ENCODE peak calls at places on chromosomes 16 and 17, in seven cellular contexts. J, N, V, R, C, P and Z are unnamed samples.

GRCh38 chr17:47297661-47298400 is 25.9 kb upstream of the EFCAB13 start:
- DNase-seq in J (no peak), N (no peak), V (no peak), R (no peak), C (no peak), P (no peak), Z (no peak)

GRCh38 chr17:15651001-15651582 is 31.6 kb upstream of the FBXW10B start:
- DNase-seq in J (peak), N (peak), V (no peak), R (no peak), C (peak), P (no peak), Z (peak)

GRCh38 chr17:42421479-42422332 is 1.4 kb downstream of the CAVIN1 start:
- DNase-seq in J (no peak), N (peak), V (peak), R (peak), C (no peak), P (no peak), Z (no peak)

GRCh38 chr16:86357303-86357702 is 153.0 kb upstream of the FOXF1 start:
- DNase-seq in J (no peak), N (no peak), V (no peak), R (no peak), C (no peak), P (no peak), Z (no peak)

GRCh38 chr17:3848229-3848628 is 2.2 kb upstream of the NCBP3 start:
- DNase-seq in J (no peak), N (no peak), V (no peak), R (no peak), C (no peak), P (no peak), Z (no peak)

GRCh38 chr17:72416054-72416691 is 295.4 kb downstream of the SOX9 start:
- DNase-seq in J (no peak), N (no peak), V (no peak), R (no peak), C (no peak), P (no peak), Z (no peak)

GRCh38 chr16:88872650-88873331 is 6.3 kb upstream of the PABPN1L start:
- DNase-seq in J (no peak), N (no peak), V (no peak), R (no peak), C (no peak), P (no peak), Z (no peak)

GRCh38 chr17:46977348-46977747 is 1.7 kb downstream of the RPRML start:
- DNase-seq in J (peak), N (no peak), V (no peak), R (no peak), C (peak), P (peak), Z (peak)

GRCh38 chr16:2296662-2297505 is 29.0 kb upstream of the RNPS1 start:
- DNase-seq in J (peak), N (peak), V (peak), R (no peak), C (no peak), P (peak), Z (peak)

GRCh38 chr16:11429113-11429512 is 83.9 kb downstream of the RMI2 start:
- DNase-seq in J (no peak), N (no peak), V (no peak), R (no peak), C (no peak), P (no peak), Z (no peak)

GRCh38 chr16:29710227-29711219 is 31.5 kb downstream of the QPRT start:
- DNase-seq in J (peak), N (no peak), V (peak), R (no peak), C (no peak), P (peak), Z (peak)

GRCh38 chr17:13743906-13744305 is 142.2 kb upstream of the HS3ST3A1 start:
- DNase-seq in J (no peak), N (no peak), V (no peak), R (no peak), C (no peak), P (no peak), Z (no peak)

GRCh38 chr16:14566599-14566998 is 63.5 kb downstream of the PARN start:
- DNase-seq in J (no peak), N (no peak), V (no peak), R (no peak), C (no peak), P (no peak), Z (no peak)

GRCh38 chr16:75238132-75238852 is 13.1 kb downstream of the BCAR1 start:
- DNase-seq in J (peak), N (peak), V (peak), R (peak), C (peak), P (peak), Z (no peak)

GRCh38 chr17:9684955-9685621 is 39.8 kb downstream of the USP43 start:
- DNase-seq in J (no peak), N (no peak), V (no peak), R (no peak), C (no peak), P (peak), Z (no peak)

GRCh38 chr17:16928406-16929280 is 43.3 kb downstream of the TNFRSF13B start:
- DNase-seq in J (no peak), N (no peak), V (no peak), R (no peak), C (no peak), P (no peak), Z (no peak)

GRCh38 chr17:55845385-55845784 is 94.5 kb downstream of the PCTP start:
- DNase-seq in J (peak), N (peak), V (peak), R (peak), C (peak), P (peak), Z (peak)

GRCh38 chr16:1997591-1998359 is 8.0 kb downstream of the SYNGR3 start:
- DNase-seq in J (no peak), N (no peak), V (peak), R (no peak), C (no peak), P (no peak), Z (no peak)

GRCh38 chr17:49955157-49955556 is 13.8 kb upstream of the DLX4 start:
- DNase-seq in J (no peak), N (no peak), V (no peak), R (no peak), C (no peak), P (no peak), Z (no peak)

GRCh38 chr17:48330386-48330785 is 99.6 kb downstream of the SKAP1 start:
- DNase-seq in J (no peak), N (no peak), V (no peak), R (no peak), C (no peak), P (no peak), Z (no peak)

GRCh38 chr17:29760279-29760721 is 137.6 kb upstream of the CORO6 start:
- DNase-seq in J (no peak), N (no peak), V (peak), R (no peak), C (peak), P (no peak), Z (peak)

GRCh38 chr17:62059394-62059793 is 5.7 kb downstream of the MED13 start:
- DNase-seq in J (no peak), N (no peak), V (no peak), R (no peak), C (no peak), P (no peak), Z (no peak)

GRCh38 chr16:17345043-17345442 is 125.7 kb downstream of the XYLT1 start:
- DNase-seq in J (no peak), N (no peak), V (peak), R (peak), C (peak), P (peak), Z (no peak)

GRCh38 chr17:63840591-63841349 is 1.7 kb downstream of the SMARCD2 start:
- DNase-seq in J (no peak), N (no peak), V (peak), R (no peak), C (no peak), P (peak), Z (no peak)

GRCh38 chr17:77887464-77888241 is 70.8 kb upstream of the TNRC6C start:
- DNase-seq in J (peak), N (peak), V (peak), R (peak), C (peak), P (peak), Z (peak)

GRCh38 chr16:4140652-4141051 is 24.4 kb upstream of the ADCY9 start:
- DNase-seq in J (no peak), N (no peak), V (peak), R (no peak), C (no peak), P (no peak), Z (no peak)

GRCh38 chr17:18248300-18248731 is 10.2 kb downstream of the FLII start:
- DNase-seq in J (peak), N (peak), V (peak), R (peak), C (peak), P (peak), Z (peak)

GRCh38 chr16:31569360-31569717 is 41.6 kb downstream of the AHSP start:
- DNase-seq in J (no peak), N (no peak), V (no peak), R (no peak), C (no peak), P (no peak), Z (no peak)

DNA sequence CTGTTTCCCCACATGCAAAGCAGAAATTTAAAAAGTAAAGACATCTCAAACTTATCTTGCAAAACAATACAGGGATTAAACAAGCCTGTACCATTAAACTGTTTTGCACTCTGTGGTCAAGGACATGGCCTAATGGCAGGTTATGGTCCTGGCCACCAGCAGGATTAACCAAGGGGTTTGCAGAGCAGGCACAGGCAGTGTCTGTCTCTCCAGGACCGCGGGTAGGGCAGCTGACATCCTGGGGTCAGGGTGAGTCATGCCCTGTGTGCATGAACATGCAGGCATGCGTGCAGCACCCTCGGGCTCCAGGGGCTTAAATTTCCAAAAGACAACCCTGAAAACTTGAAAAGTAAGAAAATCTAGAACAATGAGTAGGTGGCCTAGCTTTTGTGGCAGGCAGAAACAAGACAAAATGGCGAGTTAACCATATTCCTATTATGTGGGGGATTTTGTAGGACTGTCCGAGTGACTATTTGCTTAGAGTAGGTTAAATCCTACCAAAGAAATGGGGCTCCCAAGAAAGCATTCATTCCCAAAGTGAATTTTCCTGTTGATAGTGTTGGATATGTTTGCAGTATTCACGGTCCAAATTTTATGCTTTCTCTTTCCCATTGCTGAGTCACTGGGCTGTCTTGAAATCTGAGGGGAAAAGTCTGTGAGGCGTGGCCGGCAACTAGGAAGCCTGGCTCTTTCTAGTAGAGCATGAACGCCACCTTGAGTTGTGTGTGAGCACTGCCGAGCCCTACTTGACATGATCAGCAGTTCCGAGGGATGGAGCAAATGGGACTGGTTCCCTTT is 158.4 kb upstream of the FAM20A start:
- DNase-seq in J (peak), N (peak), V (peak), R (peak), C (peak), P (peak), Z (peak)
- H3K4me3 ChIP-seq in J (peak), N (peak), V (peak), R (peak), C (no peak), P (no peak), Z (peak)

GRCh38 chr16:73172621-73173312 is 124.8 kb upstream of the ZFHX3 start:
- DNase-seq in J (peak), N (peak), V (peak), R (peak), C (peak), P (peak), Z (peak)
- H3K4me3 ChIP-seq in J (no peak), N (no peak), V (no peak), R (peak), C (no peak), P (no peak), Z (no peak)

GRCh38 chr17:80443916-80444708 is 29.1 kb downstream of the ENDOV start:
- DNase-seq in J (no peak), N (no peak), V (no peak), R (no peak), C (no peak), P (no peak), Z (no peak)
- H3K4me3 ChIP-seq in J (no peak), N (no peak), V (no peak), R (no peak), C (no peak), P (no peak), Z (no peak)

GRCh38 chr17:82860606-82861392 is 21.0 kb upstream of the ZNF750 start:
- DNase-seq in J (no peak), N (no peak), V (no peak), R (no peak), C (no peak), P (no peak), Z (no peak)
- H3K4me3 ChIP-seq in J (no peak), N (no peak), V (no peak), R (no peak), C (no peak), P (no peak), Z (no peak)

DNA sequence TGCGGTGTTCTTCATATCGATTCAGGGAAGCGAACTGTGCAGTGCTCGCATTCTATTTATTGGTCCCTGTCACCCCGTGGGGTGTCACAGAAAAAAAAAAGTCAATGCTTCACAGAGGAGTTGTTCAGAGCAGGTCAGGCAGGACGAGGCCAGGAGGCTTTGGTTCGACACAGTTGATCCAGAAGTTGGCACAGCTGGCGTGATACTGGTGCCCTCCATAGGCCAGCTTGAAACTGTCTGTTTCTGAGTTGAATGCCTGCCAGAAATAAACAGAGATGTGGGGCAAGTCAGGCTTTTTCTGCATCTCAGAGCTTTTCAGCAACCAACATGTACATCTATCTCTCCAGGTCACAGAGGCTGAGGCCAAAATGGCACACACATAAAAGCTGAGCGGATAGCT is 29.1 kb downstream of the DUSP14 start:
- DNase-seq in J (no peak), N (no peak), V (peak), R (no peak), C (no peak), P (no peak), Z (no peak)
- H3K4me3 ChIP-seq in J (no peak), N (no peak), V (no peak), R (no peak), C (no peak), P (no peak), Z (no peak)

GRCh38 chr17:28406478-28406824 is 439 bp upstream of the SLC46A1 start:
- DNase-seq in J (no peak), N (no peak), V (no peak), R (no peak), C (no peak), P (no peak), Z (no peak)
- H3K4me3 ChIP-seq in J (peak), N (peak), V (peak), R (peak), C (peak), P (peak), Z (peak)

DNA sequence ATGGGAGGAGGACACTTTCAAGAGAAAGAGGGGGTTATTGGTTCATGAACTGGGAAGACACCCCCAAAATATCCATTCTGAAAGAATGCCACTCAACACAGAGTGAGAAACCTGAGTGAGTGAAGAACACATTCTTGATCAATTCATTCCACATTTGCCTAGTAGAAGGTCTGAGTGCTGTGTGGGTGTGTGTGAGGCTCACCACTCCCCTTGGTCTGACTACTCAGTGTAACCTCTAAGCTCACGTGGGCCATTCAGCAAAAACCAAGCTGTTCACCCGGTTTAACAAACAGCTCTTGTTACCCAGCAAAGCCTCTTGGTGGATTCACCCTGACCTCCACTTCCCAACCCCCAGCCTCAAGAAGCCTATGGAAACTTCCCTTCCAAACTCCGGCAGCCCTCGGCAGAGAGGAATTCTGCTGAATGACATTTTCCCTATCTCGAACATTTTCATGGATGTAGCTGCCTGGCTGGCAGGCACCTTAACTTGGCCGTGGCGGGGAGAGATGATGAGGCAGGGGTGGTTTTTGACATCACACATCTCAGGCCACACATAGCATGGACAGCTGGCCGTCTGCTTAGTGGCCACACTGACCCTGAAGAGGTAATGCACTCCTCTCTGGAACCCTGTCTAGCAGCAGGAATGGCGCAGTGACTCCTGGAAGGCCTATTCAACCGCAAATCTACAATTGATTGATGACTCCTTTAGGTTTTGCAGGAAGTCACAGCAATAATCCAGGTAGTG is 11.6 kb downstream of the ST6GALNAC1 start:
- DNase-seq in J (no peak), N (no peak), V (no peak), R (no peak), C (peak), P (no peak), Z (no peak)
- H3K4me3 ChIP-seq in J (no peak), N (no peak), V (no peak), R (no peak), C (no peak), P (no peak), Z (no peak)

GRCh38 chr17:79715318-79716182 is 15.2 kb upstream of the ENPP7 start:
- DNase-seq in J (peak), N (no peak), V (no peak), R (no peak), C (peak), P (no peak), Z (peak)
- H3K4me3 ChIP-seq in J (no peak), N (no peak), V (no peak), R (no peak), C (no peak), P (no peak), Z (no peak)